ENCODE peak calls at places on chromosome 11, in seven cellular contexts. J is cardiac fibroblast, Q is mammary epithelial cell, G is DND-41, B is AG09309, X is transverse colon, D is RWPE1. Z is an unnamed sample.

GRCh38 chr11:104609297-104609696 is 289.0 kb downstream of the CASP12 start:
- DNase-seq in J (peak), Q (peak), G (peak), B (peak), X (peak), D (peak), Z (peak)

GRCh38 chr11:76629853-76630599 is 40.5 kb downstream of the LRRC32 start:
- DNase-seq in J (peak), Q (no peak), G (no peak), B (no peak), X (peak), D (no peak), Z (no peak)

GRCh38 chr11:34178422-34178821 is 73.0 kb downstream of the NAT10 start:
- DNase-seq in J (no peak), Q (no peak), G (no peak), B (no peak), X (no peak), D (no peak), Z (no peak)

GRCh38 chr11:128318856-128319474 is 268.4 kb downstream of the ETS1 start:
- DNase-seq in J (no peak), Q (no peak), G (peak), B (no peak), X (no peak), D (no peak), Z (no peak)

GRCh38 chr11:12949456-12949855 is 59.7 kb upstream of the RASSF10 start:
- DNase-seq in J (no peak), Q (no peak), G (no peak), B (no peak), X (no peak), D (no peak), Z (no peak)

GRCh38 chr11:72989727-72990126 is 152.4 kb downstream of the FCHSD2 start:
- DNase-seq in J (peak), Q (no peak), G (no peak), B (no peak), X (no peak), D (no peak), Z (no peak)

GRCh38 chr11:113179181-113179701 is 135.1 kb upstream of the TTC12 start:
- DNase-seq in J (no peak), Q (no peak), G (no peak), B (no peak), X (no peak), D (no peak), Z (no peak)

GRCh38 chr11:121328967-121329653 is 36.5 kb downstream of the SC5D start:
- DNase-seq in J (no peak), Q (no peak), G (peak), B (no peak), X (no peak), D (no peak), Z (no peak)

GRCh38 chr11:125923012-125923579 is 18.8 kb downstream of the DDX25 start:
- DNase-seq in J (peak), Q (peak), G (peak), B (peak), X (peak), D (peak), Z (peak)

GRCh38 chr11:66113132-66113856 is 43.2 kb downstream of the PACS1 start:
- DNase-seq in J (peak), Q (peak), G (no peak), B (no peak), X (no peak), D (peak), Z (peak)

GRCh38 chr11:27468209-27468608 is 4.4 kb downstream of the LGR4 start:
- DNase-seq in J (peak), Q (peak), G (no peak), B (peak), X (no peak), D (peak), Z (peak)

GRCh38 chr11:118079507-118079906 is 2.6 kb downstream of the TMPRSS4 start:
- DNase-seq in J (no peak), Q (no peak), G (no peak), B (no peak), X (peak), D (no peak), Z (no peak)

GRCh38 chr11:85539029-85539689 is 88.0 kb downstream of the DLG2 start:
- DNase-seq in J (no peak), Q (no peak), G (no peak), B (no peak), X (no peak), D (no peak), Z (no peak)

GRCh38 chr11:94539420-94539819 is 4.3 kb upstream of the FUT4 start:
- DNase-seq in J (no peak), Q (no peak), G (no peak), B (no peak), X (peak), D (no peak), Z (no peak)
- TF ChIP-seq CTCF in J (no peak), Q (no peak), G (no peak), B (no peak), X (no peak), D (no peak), Z (no peak)

DNA sequence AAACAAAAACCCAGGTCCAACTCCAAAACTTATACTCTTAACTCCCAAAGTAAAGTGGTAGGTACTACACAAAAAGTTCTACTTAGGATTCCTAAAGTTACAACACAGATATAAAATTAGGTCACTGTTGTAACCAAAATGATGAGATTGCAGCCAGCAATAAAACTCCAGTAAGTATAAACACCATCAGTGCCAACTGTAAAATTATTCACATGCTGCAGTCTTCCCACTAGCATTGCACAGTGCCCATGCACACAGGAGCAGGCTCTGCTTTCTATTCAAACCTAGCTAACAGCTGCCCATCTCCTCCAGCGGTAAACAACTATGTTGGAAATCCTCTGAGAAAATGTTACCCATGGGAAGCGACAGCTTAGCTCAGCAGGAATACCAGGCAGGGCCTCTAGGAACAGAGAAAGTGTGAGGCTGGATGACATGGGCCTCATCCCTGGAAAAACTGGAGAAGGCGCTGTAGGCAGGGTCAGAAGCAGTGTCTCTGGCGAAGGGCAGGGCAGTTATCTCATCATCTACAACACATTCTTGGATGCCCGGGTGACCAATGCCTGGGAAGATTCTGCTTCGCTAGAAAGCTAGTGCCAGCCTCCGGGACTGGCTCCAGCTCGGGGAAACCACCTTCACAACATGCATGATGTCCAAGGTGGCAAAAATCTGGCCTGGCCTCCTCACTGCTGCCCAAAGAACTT is 9.1 kb downstream of the CPT1A start:
- DNase-seq in J (no peak), Q (peak), G (no peak), B (peak), X (peak), D (no peak), Z (no peak)
- TF ChIP-seq CTCF in J (no peak), Q (no peak), G (no peak), B (peak), X (no peak), D (no peak), Z (no peak)

GRCh38 chr11:8234425-8234821 is 29.3 kb downstream of the LMO1 start:
- DNase-seq in J (no peak), Q (no peak), G (no peak), B (no peak), X (no peak), D (no peak), Z (peak)
- TF ChIP-seq CTCF in J (no peak), Q (no peak), G (no peak), B (no peak), X (no peak), D (no peak), Z (no peak)

DNA sequence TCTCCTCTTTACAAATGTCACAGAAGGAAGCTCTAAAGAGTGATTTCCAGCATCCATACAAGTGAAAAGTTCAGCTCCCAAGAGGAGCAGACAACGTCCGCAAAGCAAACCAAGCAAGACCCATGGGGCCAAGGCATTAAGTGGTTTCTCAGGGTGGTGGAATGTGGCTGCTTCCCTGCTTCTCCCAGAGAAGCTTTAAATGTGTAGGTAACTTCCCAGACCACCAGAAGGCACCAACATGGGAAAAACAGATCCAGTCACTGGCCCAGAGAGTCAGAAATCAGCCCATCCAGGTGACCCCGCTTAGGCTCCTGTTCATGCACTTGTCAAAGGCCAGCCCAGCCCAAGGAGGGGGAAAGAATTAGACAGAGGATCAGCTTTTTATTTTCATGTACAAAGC is 13.3 kb upstream of the PHF21A start:
- DNase-seq in J (no peak), Q (no peak), G (no peak), B (no peak), X (no peak), D (no peak), Z (no peak)
- TF ChIP-seq CTCF in J (no peak), Q (no peak), G (no peak), B (no peak), X (no peak), D (no peak), Z (no peak)

GRCh38 chr11:43880640-43881159 is at the start of gene ALKBH3:
- DNase-seq in J (peak), Q (peak), G (peak), B (peak), X (peak), D (peak), Z (peak)
- TF ChIP-seq CTCF in J (no peak), Q (no peak), G (no peak), B (no peak), X (no peak), D (no peak), Z (no peak)

DNA sequence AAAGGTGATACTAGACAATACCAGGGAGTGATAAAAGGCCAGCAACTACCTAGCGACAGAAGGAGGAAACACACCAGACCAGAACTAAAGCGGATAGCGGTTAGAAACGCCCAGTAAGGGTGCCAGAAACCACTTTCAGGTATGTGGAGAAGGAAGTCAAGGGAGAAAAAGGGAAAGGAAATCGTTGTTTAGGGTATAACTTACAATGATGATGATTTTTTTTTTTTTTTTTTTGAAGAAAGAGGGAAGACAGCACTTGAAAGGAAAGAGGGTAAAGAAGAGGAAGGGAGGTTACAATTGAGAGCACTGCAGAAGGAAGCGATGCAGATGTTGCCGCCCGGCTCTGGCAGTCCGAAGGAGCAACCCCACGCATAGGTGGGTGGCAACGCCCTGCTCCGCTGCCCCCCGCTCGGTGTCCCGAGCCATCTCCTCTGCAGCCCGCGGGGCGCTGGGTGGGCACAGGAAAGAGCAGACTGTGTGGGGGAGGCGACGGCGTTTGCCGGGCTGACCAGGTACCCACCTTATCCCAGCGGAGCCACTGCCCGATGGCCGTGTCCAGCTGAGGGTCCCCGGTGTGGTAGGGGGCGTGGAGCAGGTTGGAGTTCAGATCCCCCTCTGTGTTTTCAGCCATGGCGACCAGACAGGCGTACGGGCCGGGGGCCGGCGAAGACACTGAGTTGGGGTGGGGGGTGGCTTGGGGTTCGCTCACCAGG is 546 bp downstream of the PGM2L1 start:
- DNase-seq in J (no peak), Q (peak), G (peak), B (no peak), X (peak), D (peak), Z (peak)
- TF ChIP-seq CTCF in J (no peak), Q (peak), G (no peak), B (peak), X (peak), D (peak), Z (no peak)

GRCh38 chr11:16252373-16252772 is 104.0 kb downstream of the SOX6 start:
- DNase-seq in J (peak), Q (no peak), G (no peak), B (no peak), X (no peak), D (peak), Z (peak)
- TF ChIP-seq CTCF in J (peak), Q (peak), G (no peak), B (no peak), X (peak), D (no peak), Z (peak)

GRCh38 chr11:3001496-3001895 is 9.4 kb upstream of the NAP1L4 start:
- DNase-seq in J (no peak), Q (no peak), G (no peak), B (no peak), X (no peak), D (no peak), Z (no peak)

GRCh38 chr11:3000032-3000961 is 8.2 kb upstream of the NAP1L4 start:
- DNase-seq in J (peak), Q (peak), G (no peak), B (no peak), X (peak), D (peak), Z (peak)

GRCh38 chr11:3003396-3004231 is 11.5 kb upstream of the NAP1L4 start:
- DNase-seq in J (no peak), Q (peak), G (no peak), B (no peak), X (no peak), D (peak), Z (peak)

GRCh38 chr11:3002871-3003270 is 10.7 kb upstream of the NAP1L4 start:
- DNase-seq in J (no peak), Q (no peak), G (no peak), B (no peak), X (no peak), D (no peak), Z (no peak)

DNA sequence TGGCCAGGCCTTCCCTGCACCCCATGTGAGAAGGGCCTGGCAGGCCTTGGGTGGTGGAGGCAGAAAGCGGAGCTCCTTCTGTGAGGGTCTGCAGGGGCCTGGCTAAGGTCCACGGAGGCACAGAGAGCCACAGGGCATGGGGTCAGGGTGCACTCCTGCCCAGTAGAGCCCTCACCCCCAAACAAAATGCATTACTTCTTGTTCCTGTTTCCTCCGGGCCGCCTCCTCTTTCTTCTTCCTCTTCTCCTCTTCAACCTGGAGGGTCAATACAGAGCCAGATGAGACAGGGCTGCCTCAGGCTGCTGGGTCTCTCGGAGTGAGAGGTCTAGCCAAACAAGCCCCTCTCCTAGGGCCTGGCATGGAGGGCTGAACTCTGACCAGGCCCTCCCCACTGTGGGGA is 10.2 kb upstream of the NAP1L4 start:
- DNase-seq in J (no peak), Q (no peak), G (no peak), B (no peak), X (no peak), D (no peak), Z (no peak)
- TF ChIP-seq CTCF in J (no peak), Q (no peak), G (no peak), B (no peak), X (no peak), D (no peak), Z (no peak)

GRCh38 chr11:134205729-134206128 is 18.0 kb downstream of the NCAPD3 start:
- DNase-seq in J (no peak), Q (no peak), G (no peak), B (no peak), X (no peak), D (no peak), Z (no peak)

GRCh38 chr11:134199531-134199930 is 24.2 kb downstream of the NCAPD3 start:
- DNase-seq in J (no peak), Q (no peak), G (no peak), B (no peak), X (no peak), D (no peak), Z (no peak)

GRCh38 chr11:134206185-134206584 is 17.6 kb downstream of the NCAPD3 start:
- DNase-seq in J (no peak), Q (no peak), G (no peak), B (no peak), X (no peak), D (no peak), Z (no peak)

GRCh38 chr11:134200688-134201087 is 23.1 kb downstream of the NCAPD3 start:
- DNase-seq in J (no peak), Q (no peak), G (no peak), B (no peak), X (no peak), D (no peak), Z (no peak)

GRCh38 chr11:134202661-134203060 is 21.1 kb downstream of the NCAPD3 start:
- DNase-seq in J (no peak), Q (no peak), G (no peak), B (no peak), X (no peak), D (no peak), Z (no peak)
- TF ChIP-seq CTCF in J (no peak), Q (no peak), G (no peak), B (no peak), X (no peak), D (no peak), Z (no peak)

DNA sequence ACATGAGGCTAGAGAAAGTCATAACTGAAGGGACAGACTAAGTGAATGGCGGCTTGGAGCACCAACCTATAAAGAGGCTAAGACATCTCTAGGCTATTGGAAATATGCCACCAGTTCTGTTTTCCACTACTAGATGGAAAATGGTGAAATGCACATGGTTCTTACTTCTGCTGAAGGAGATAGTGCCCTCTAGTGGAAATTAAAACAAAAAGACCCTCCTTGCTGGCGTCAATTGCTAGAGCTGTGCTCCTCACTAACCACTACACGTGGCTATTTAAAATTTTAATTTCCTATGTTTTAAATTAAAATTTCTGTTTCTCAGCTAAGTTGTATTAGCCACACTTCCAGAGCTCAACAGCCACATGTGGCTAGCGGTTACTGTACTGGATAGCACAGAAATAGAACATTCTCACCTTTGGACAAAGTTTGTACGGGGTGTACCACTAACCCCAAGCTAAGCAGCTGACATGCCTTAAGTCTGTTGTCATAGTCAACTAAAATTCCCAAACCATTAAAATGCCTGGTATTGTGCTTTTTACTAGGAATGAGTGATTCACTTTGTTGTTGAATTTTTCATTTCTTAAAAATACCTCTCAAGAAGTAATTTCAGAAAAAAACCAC is 34.1 kb upstream of the CALCA start:
- DNase-seq in J (peak), Q (peak), G (peak), B (peak), X (no peak), D (peak), Z (peak)
- TF ChIP-seq CTCF in J (peak), Q (peak), G (peak), B (peak), X (peak), D (peak), Z (peak)

Z was measured in MCF 10A.